ENCODE peak calls at places on chromosome 9, in nine cellular contexts. W is A549, M is HepG2, Z is GM23338, L is HCT116, B is K562, Y is GM12878, P is SK-N-SH, V is Panc1. J is an unnamed sample.

GRCh38 chr9:133992780-133993634 is 883 bp upstream of the VAV2 start:
- DNase-seq in W (peak; percentile 64), M (peak; percentile 77), Z (peak; percentile 80), L (peak; percentile 43), B (peak; percentile 80), Y (no peak), P (peak; percentile 94), V (no peak), J (peak; percentile 38)

GRCh38 chr9:126411225-126411947 is 84.8 kb downstream of the MVB12B start:
- DNase-seq in W (no peak), M (no peak), Z (no peak), L (no peak), B (no peak), Y (peak; percentile 93), P (no peak), V (no peak), J (no peak)

GRCh38 chr9:136943291-136944093 is 1.0 kb downstream of the FBXW5 start:
- DNase-seq in W (peak; percentile 50), M (no peak), Z (peak; percentile 67), L (no peak), B (peak; percentile 50), Y (no peak), P (peak; percentile 79), V (no peak), J (peak; percentile 51)

GRCh38 chr9:31119882-31120481 is 1264.5 kb upstream of the ACO1 start:
- DNase-seq in W (no peak), M (peak; percentile 19), Z (peak; percentile 56), L (peak; percentile 6), B (no peak), Y (no peak), P (peak; percentile 2), V (no peak), J (no peak)

GRCh38 chr9:136431782-136432350 is 7.8 kb downstream of the INPP5E start:
- DNase-seq in W (no peak), M (no peak), Z (no peak), L (no peak), B (no peak), Y (no peak), P (no peak), V (no peak), J (no peak)

GRCh38 chr9:132372177-132373095 is 17.6 kb upstream of the SETX start:
- DNase-seq in W (no peak), M (no peak), Z (no peak), L (no peak), B (peak; percentile 33), Y (no peak), P (peak; percentile 58), V (no peak), J (peak; percentile 31)

GRCh38 chr9:96500696-96501660 is 51.0 kb downstream of the HABP4 start:
- DNase-seq in W (no peak), M (no peak), Z (no peak), L (no peak), B (no peak), Y (no peak), P (no peak), V (no peak), J (no peak)

GRCh38 chr9:125632321-125633115 is 74.5 kb downstream of the MAPKAP1 start:
- DNase-seq in W (no peak), M (peak; percentile 92), Z (no peak), L (no peak), B (peak; percentile 27), Y (peak; percentile 99), P (no peak), V (no peak), J (peak; percentile 59)

GRCh38 chr9:86585422-86586143 is 231.4 kb upstream of the TUT7 start:
- DNase-seq in W (no peak), M (no peak), Z (no peak), L (no peak), B (no peak), Y (no peak), P (no peak), V (no peak), J (no peak)

GRCh38 chr9:33263936-33264472 is 504 bp downstream of the BAG1 start:
- DNase-seq in W (peak; percentile 57), M (peak; percentile 10), Z (no peak), L (no peak), B (peak; percentile 49), Y (no peak), P (peak; percentile 61), V (no peak), J (peak; percentile 58)

GRCh38 chr9:35861161-35861897 is 8.9 kb downstream of the OR13J1 start:
- DNase-seq in W (no peak), M (no peak), Z (no peak), L (no peak), B (no peak), Y (no peak), P (no peak), V (no peak), J (no peak)

GRCh38 chr9:16028516-16028915 is 475.7 kb downstream of the CCDC171 start:
- DNase-seq in W (no peak), M (no peak), Z (no peak), L (no peak), B (no peak), Y (no peak), P (no peak), V (no peak), J (no peak)

GRCh38 chr9:122204491-122204890 is 24.3 kb downstream of the LHX6 start:
- DNase-seq in W (no peak), M (no peak), Z (no peak), L (no peak), B (no peak), Y (no peak), P (no peak), V (no peak), J (no peak)

DNA sequence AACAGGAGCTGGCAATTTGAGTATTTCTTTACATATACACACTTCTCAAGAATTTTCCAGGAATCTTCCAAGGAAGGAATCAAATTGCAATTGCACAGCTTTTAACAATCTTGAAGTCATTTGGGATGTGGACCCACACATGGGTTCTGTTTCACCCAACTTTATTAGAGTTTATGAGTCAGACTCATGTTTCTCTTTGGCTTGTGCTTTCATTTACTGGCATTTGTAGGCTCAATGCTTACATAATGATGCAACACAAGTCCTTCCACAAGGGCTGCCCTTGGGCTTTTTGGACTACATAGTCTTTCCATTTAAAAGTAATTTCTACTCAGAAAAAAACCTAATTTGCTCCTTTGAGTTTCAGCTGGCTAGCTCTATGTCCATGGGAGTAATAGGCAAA is 4.6 kb upstream of the CDC37L1 start:
- DNase-seq in W (no peak), M (peak; percentile 34), Z (no peak), L (no peak), B (no peak), Y (no peak), P (no peak), V (no peak), J (no peak)
- TF ChIP-seq CTCF in W (no peak), M (no peak), Z (no peak), L (no peak), B (no peak), Y (no peak), P (no peak), V (no peak), J (no peak)

DNA sequence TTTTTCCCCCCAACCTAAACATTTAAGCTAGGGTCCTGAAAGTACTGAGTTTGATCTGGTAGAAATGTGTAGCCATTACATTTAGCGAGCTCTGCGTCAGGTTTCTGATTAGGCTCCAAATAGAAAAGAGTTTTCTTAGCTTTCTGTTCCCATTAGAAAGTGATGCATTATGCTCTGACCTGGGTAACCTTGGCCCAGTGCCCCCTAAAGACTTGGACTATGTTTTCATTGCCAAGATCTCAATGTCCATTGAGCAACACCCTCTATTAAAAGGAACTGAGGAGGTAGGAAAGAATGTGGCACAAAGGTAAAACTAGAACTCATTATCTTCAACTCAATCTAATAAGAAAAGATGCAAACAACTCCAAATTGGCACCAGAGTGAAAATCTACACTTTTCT is 358.9 kb upstream of the PCSK5 start:
- DNase-seq in W (no peak), M (no peak), Z (no peak), L (no peak), B (no peak), Y (no peak), P (no peak), V (no peak), J (no peak)
- H3K27ac ChIP-seq in W (no peak overlapping the region), M (no peak overlapping the region), Z (no peak overlapping the region), L (no peak overlapping the region), B (no peak overlapping the region), Y (no peak overlapping the region), P (no peak overlapping the region), V (no peak overlapping the region), J (no peak overlapping the region)

GRCh38 chr9:127779136-127779981 is 893 bp upstream of the SH2D3C start:
- DNase-seq in W (no peak), M (no peak), Z (no peak), L (no peak), B (peak; percentile 38), Y (peak; percentile 79), P (peak; percentile 41), V (no peak), J (peak; percentile 73)
- TF ChIP-seq REST in W (no peak), M (no peak), Z (no peak), L (no peak), B (no peak), Y (no peak), P (no peak), V (no peak), J (no peak)

GRCh38 chr9:84235516-84235915 is 105.0 kb downstream of the SLC28A3 start:
- DNase-seq in W (no peak), M (no peak), Z (no peak), L (no peak), B (no peak), Y (no peak), P (no peak), V (no peak), J (no peak)

GRCh38 chr9:84239341-84239740 is 101.2 kb downstream of the SLC28A3 start:
- DNase-seq in W (no peak), M (no peak), Z (no peak), L (no peak), B (no peak), Y (no peak), P (no peak), V (no peak), J (no peak)

GRCh38 chr9:84241817-84242356 is 98.7 kb downstream of the SLC28A3 start:
- DNase-seq in W (no peak), M (no peak), Z (no peak), L (no peak), B (no peak), Y (no peak), P (no peak), V (no peak), J (no peak)

DNA sequence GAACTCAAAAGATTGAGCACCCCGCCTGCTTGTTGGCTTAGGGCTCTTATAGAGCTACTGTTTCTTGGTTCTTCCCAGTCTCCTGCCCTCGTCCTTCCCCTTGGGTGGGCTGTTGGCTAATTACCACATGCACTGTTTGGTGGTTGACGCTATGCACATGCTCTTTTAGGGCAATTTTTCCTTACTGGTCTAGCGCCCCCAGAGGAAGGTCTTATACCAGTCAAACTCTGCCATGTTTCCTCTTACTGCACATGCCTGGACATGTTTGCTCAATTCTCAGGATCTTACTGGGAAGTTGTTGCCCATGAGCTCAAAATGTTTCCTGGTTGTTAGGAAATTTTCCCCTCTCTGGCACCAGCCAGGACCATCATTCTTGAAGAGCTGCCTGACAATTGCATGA is 101.9 kb downstream of the SLC28A3 start:
- DNase-seq in W (no peak), M (peak; percentile 7), Z (no peak), L (peak; percentile 42), B (peak; percentile 22), Y (no peak), P (no peak), V (no peak), J (no peak)
- TF ChIP-seq CTCF in W (no peak), M (peak; percentile 14), Z (peak; percentile 12), L (peak; percentile 64), B (peak; percentile 36), Y (peak; percentile 22), P (peak; percentile 33), V (peak; percentile 47), J (peak; percentile 27)

GRCh38 chr9:97508852-97509251 is 7.4 kb downstream of the TMOD1 start:
- DNase-seq in W (no peak), M (no peak), Z (no peak), L (no peak), B (no peak), Y (no peak), P (no peak), V (no peak), J (no peak)
- H3K27ac ChIP-seq in W (no peak overlapping the region), M (no peak overlapping the region), Z (no peak overlapping the region), L (no peak overlapping the region), B (no peak overlapping the region), Y (peak overlapping the region; percentile 20), P (peak overlapping the region; percentile 8), V (no peak overlapping the region), J (no peak overlapping the region)

J was measured in HL-60.